ENCODE peak calls at places on chromosomes 3 and 15, in four cellular contexts. R is EL; W is hepatocyte; C is activated CD8-positive, alpha-beta T cell treated with anti-CD3 and anti-CD28 coated beads for 36 hours. G is an unnamed sample.
A peak's percentile ranks its signal among the peaks of the same experiment; 100 is the strongest.

GRCh38 chr3:105847452-105847851 is 21.4 kb downstream of the CBLB start:
- DNase-seq in W (no peak), C (no peak), R (no peak), G (no peak)

GRCh38 chr3:154161806-154162205 is 40.6 kb downstream of the ARHGEF26 start:
- DNase-seq in R (no peak), C (no peak), W (no peak), G (no peak)

GRCh38 chr3:175041369-175041768 is 182.2 kb downstream of the NAALADL2 start:
- DNase-seq in W (no peak), R (peak; percentile 41), C (no peak), G (no peak)

GRCh38 chr15:40219801-40220200 is 19.1 kb upstream of the PAK6 start:
- DNase-seq in R (no peak), C (no peak), W (no peak), G (no peak)

GRCh38 chr15:96328101-96328958 is 2.2 kb upstream of the NR2F2 start:
- DNase-seq in W (no peak), C (no peak), R (peak; percentile 64), G (no peak)

GRCh38 chr3:9168230-9168629 is 81.2 kb downstream of the SRGAP3 start:
- DNase-seq in R (no peak), W (peak; percentile 41), C (peak; percentile 78), G (no peak)

GRCh38 chr15:101528108-101528916 is 38.8 kb upstream of the PCSK6 start:
- DNase-seq in C (no peak), W (peak; percentile 63), R (no peak), G (no peak)

GRCh38 chr15:101003076-101003475 is 83.9 kb downstream of the LRRK1 start:
- DNase-seq in C (no peak), W (no peak), R (no peak), G (no peak)

GRCh38 chr15:52660192-52660591 is 19.0 kb downstream of the ATOSA start:
- DNase-seq in C (no peak), W (no peak), R (no peak), G (no peak)

GRCh38 chr3:159620281-159620680 is 368.4 kb upstream of the IL12A start:
- DNase-seq in W (no peak), C (no peak), R (peak; percentile 39), G (no peak)

GRCh38 chr3:39978293-39978692 is 168.9 kb downstream of the MYRIP start:
- DNase-seq in R (no peak), W (no peak), C (no peak), G (peak; percentile 64)

GRCh38 chr15:73650387-73651126 is 17.4 kb upstream of the NPTN start:
- DNase-seq in C (peak; percentile 35), W (peak; percentile 41), R (peak; percentile 45), G (no peak)

GRCh38 chr15:82680200-82681102 is 29.2 kb downstream of the AP3B2 start:
- DNase-seq in R (no peak), C (peak; percentile 84), W (peak; percentile 93), G (peak; percentile 88)

GRCh38 chr3:152196782-152197181 is 71.9 kb upstream of the MBNL1 start:
- DNase-seq in R (no peak), W (no peak), C (no peak), G (no peak)

GRCh38 chr3:4722103-4722502 is 229.0 kb downstream of the ITPR1 start:
- DNase-seq in W (peak; percentile 63), C (peak; percentile 36), R (peak; percentile 70), G (peak; percentile 82)

GRCh38 chr3:46908986-46909534 is 31.5 kb downstream of the PTH1R start:
- DNase-seq in R (no peak), W (no peak), C (no peak), G (no peak)

GRCh38 chr15:22224241-22224671 is 143.9 kb downstream of the OR4M2 start:
- DNase-seq in C (no peak), W (no peak), R (no peak), G (no peak)

GRCh38 chr3:97070302-97070701 is 255.9 kb downstream of the EPHA6 start:
- DNase-seq in W (no peak), R (no peak), C (no peak), G (no peak)

GRCh38 chr3:188106454-188106853 is 47.5 kb upstream of the LPP start:
- DNase-seq in C (no peak), R (no peak), W (no peak), G (no peak)

GRCh38 chr15:95486224-95486623 is 844.3 kb upstream of the NR2F2 start:
- DNase-seq in C (no peak), R (no peak), W (no peak), G (no peak)

GRCh38 chr15:39270976-39271375 is 309.9 kb upstream of the THBS1 start:
- DNase-seq in W (no peak), R (peak; percentile 98), C (no peak), G (no peak)

GRCh38 chr3:53749428-53749827 is 96.8 kb downstream of the CHDH start:
- DNase-seq in C (no peak), R (no peak), W (no peak), G (no peak)

GRCh38 chr3:46280105-46280797 is 38.0 kb downstream of the CCR3 start:
- DNase-seq in W (peak; percentile 26), R (peak; percentile 80), C (peak; percentile 88), G (no peak)

GRCh38 chr3:112744825-112745566 is 101.7 kb downstream of the CD200R1L start:
- DNase-seq in W (no peak), C (no peak), R (no peak), G (peak; percentile 4)

GRCh38 chr15:65939901-65940617 is 70.8 kb downstream of the RAB11A start:
- DNase-seq in W (no peak), C (no peak), R (peak; percentile 86), G (peak; percentile 72)

GRCh38 chr15:26134152-26134551 is 271.0 kb upstream of the ATP10A start:
- DNase-seq in R (no peak), C (no peak), W (no peak), G (no peak)

GRCh38 chr15:33722005-33722672 is 246.2 kb upstream of the CHRM5 start:
- DNase-seq in W (no peak), R (peak; percentile 64), C (no peak), G (no peak)

GRCh38 chr15:39777497-39777896 is 5.1 kb downstream of the FSIP1 start:
- DNase-seq in R (no peak), W (no peak), C (no peak), G (peak; percentile 68)

G was measured in NCI-H69.